ENCODE peak calls at places on chromosome 9, in ten cellular contexts. One of them, this sample, is unnamed.

GRCh38 chr9:138118601-138119071 is 241.1 kb downstream of the CACNA1B start:
- DNase-seq in cardiac muscle cell: no peak
- DNase-seq in T1000: no peak
- DNase-seq in left cardiac atrium: no peak
- DNase-seq in GM23338: no peak
- DNase-seq in GM18507: no peak
- DNase-seq in GM06990: no peak
- DNase-seq in activated naive CD4-positive, alpha-beta T cell: no peak
- DNase-seq in NCI-H510A treated with DMSO at 0.1 percent for 48 hours: no peak
- DNase-seq in NK-92 treated with Interleukin-12 subunit alpha and Interleukin-12 subunit beta, amount 100 ng/mL, for 24 hours: no peak
- DNase-seq in this sample: no peak

GRCh38 chr9:21685502-21685901 is 116.9 kb upstream of the MTAP start:
- DNase-seq in cardiac muscle cell: no peak
- DNase-seq in T1000: no peak
- DNase-seq in left cardiac atrium: no peak
- DNase-seq in GM23338: peak; percentile 14
- DNase-seq in GM18507: no peak
- DNase-seq in GM06990: no peak
- DNase-seq in activated naive CD4-positive, alpha-beta T cell: no peak
- DNase-seq in NCI-H510A treated with DMSO at 0.1 percent for 48 hours: no peak
- DNase-seq in NK-92 treated with Interleukin-12 subunit alpha and Interleukin-12 subunit beta, amount 100 ng/mL, for 24 hours: no peak
- DNase-seq in this sample: no peak

GRCh38 chr9:80595192-80595591 is 1023.4 kb downstream of the TLE4 start:
- DNase-seq in cardiac muscle cell: no peak
- DNase-seq in T1000: no peak
- DNase-seq in left cardiac atrium: no peak
- DNase-seq in GM23338: no peak
- DNase-seq in GM18507: no peak
- DNase-seq in GM06990: no peak
- DNase-seq in activated naive CD4-positive, alpha-beta T cell: no peak
- DNase-seq in NCI-H510A treated with DMSO at 0.1 percent for 48 hours: no peak
- DNase-seq in NK-92 treated with Interleukin-12 subunit alpha and Interleukin-12 subunit beta, amount 100 ng/mL, for 24 hours: no peak
- DNase-seq in this sample: no peak

GRCh38 chr9:101336091-101336490 is 48.7 kb downstream of the BAAT start:
- DNase-seq in cardiac muscle cell: no peak
- DNase-seq in T1000: no peak
- DNase-seq in left cardiac atrium: no peak
- DNase-seq in GM23338: no peak
- DNase-seq in GM18507: no peak
- DNase-seq in GM06990: no peak
- DNase-seq in activated naive CD4-positive, alpha-beta T cell: no peak
- DNase-seq in NCI-H510A treated with DMSO at 0.1 percent for 48 hours: no peak
- DNase-seq in NK-92 treated with Interleukin-12 subunit alpha and Interleukin-12 subunit beta, amount 100 ng/mL, for 24 hours: no peak
- DNase-seq in this sample: no peak

GRCh38 chr9:105405514-105406131 is 42.2 kb upstream of the FSD1L start:
- DNase-seq in cardiac muscle cell: no peak
- DNase-seq in T1000: no peak
- DNase-seq in left cardiac atrium: no peak
- DNase-seq in GM23338: no peak
- DNase-seq in GM18507: peak; percentile 29
- DNase-seq in GM06990: peak; percentile 29
- DNase-seq in activated naive CD4-positive, alpha-beta T cell: no peak
- DNase-seq in NCI-H510A treated with DMSO at 0.1 percent for 48 hours: peak; percentile 6
- DNase-seq in NK-92 treated with Interleukin-12 subunit alpha and Interleukin-12 subunit beta, amount 100 ng/mL, for 24 hours: peak; percentile 63
- DNase-seq in this sample: peak; percentile 86

GRCh38 chr9:124292696-124293593 is 35.2 kb downstream of the NEK6 start:
- DNase-seq in cardiac muscle cell: no peak
- DNase-seq in T1000: no peak
- DNase-seq in left cardiac atrium: no peak
- DNase-seq in GM23338: no peak
- DNase-seq in GM18507: no peak
- DNase-seq in GM06990: no peak
- DNase-seq in activated naive CD4-positive, alpha-beta T cell: no peak
- DNase-seq in NCI-H510A treated with DMSO at 0.1 percent for 48 hours: no peak
- DNase-seq in NK-92 treated with Interleukin-12 subunit alpha and Interleukin-12 subunit beta, amount 100 ng/mL, for 24 hours: no peak
- DNase-seq in this sample: no peak

GRCh38 chr9:6584881-6585597 is 60.5 kb downstream of the GLDC start:
- DNase-seq in cardiac muscle cell: peak; percentile 26
- DNase-seq in T1000: no peak
- DNase-seq in left cardiac atrium: no peak
- DNase-seq in GM23338: peak; percentile 46
- DNase-seq in GM18507: no peak
- DNase-seq in GM06990: peak; percentile 41
- DNase-seq in activated naive CD4-positive, alpha-beta T cell: no peak
- DNase-seq in NCI-H510A treated with DMSO at 0.1 percent for 48 hours: peak; percentile 2
- DNase-seq in NK-92 treated with Interleukin-12 subunit alpha and Interleukin-12 subunit beta, amount 100 ng/mL, for 24 hours: no peak
- DNase-seq in this sample: no peak

GRCh38 chr9:6152824-6153223 is 62.8 kb upstream of the IL33 start:
- DNase-seq in cardiac muscle cell: no peak
- DNase-seq in T1000: no peak
- DNase-seq in left cardiac atrium: no peak
- DNase-seq in GM23338: no peak
- DNase-seq in GM18507: no peak
- DNase-seq in GM06990: no peak
- DNase-seq in activated naive CD4-positive, alpha-beta T cell: no peak
- DNase-seq in NCI-H510A treated with DMSO at 0.1 percent for 48 hours: no peak
- DNase-seq in NK-92 treated with Interleukin-12 subunit alpha and Interleukin-12 subunit beta, amount 100 ng/mL, for 24 hours: no peak
- DNase-seq in this sample: no peak

GRCh38 chr9:107024193-107024592 is 161.2 kb downstream of the ZNF462 start:
- DNase-seq in cardiac muscle cell: no peak
- DNase-seq in T1000: no peak
- DNase-seq in left cardiac atrium: no peak
- DNase-seq in GM23338: no peak
- DNase-seq in GM18507: no peak
- DNase-seq in GM06990: no peak
- DNase-seq in activated naive CD4-positive, alpha-beta T cell: no peak
- DNase-seq in NCI-H510A treated with DMSO at 0.1 percent for 48 hours: no peak
- DNase-seq in NK-92 treated with Interleukin-12 subunit alpha and Interleukin-12 subunit beta, amount 100 ng/mL, for 24 hours: no peak
- DNase-seq in this sample: no peak

GRCh38 chr9:104091708-104092107 is 2.4 kb upstream of the SMC2 start:
- DNase-seq in cardiac muscle cell: peak; percentile 47
- DNase-seq in T1000: no peak
- DNase-seq in left cardiac atrium: no peak
- DNase-seq in GM23338: peak; percentile 2
- DNase-seq in GM18507: no peak
- DNase-seq in GM06990: peak; percentile 20
- DNase-seq in activated naive CD4-positive, alpha-beta T cell: no peak
- DNase-seq in NCI-H510A treated with DMSO at 0.1 percent for 48 hours: peak; percentile 91
- DNase-seq in NK-92 treated with Interleukin-12 subunit alpha and Interleukin-12 subunit beta, amount 100 ng/mL, for 24 hours: no peak
- DNase-seq in this sample: no peak

GRCh38 chr9:89992326-89993208 is 387.8 kb downstream of the GADD45G start:
- DNase-seq in cardiac muscle cell: no peak
- DNase-seq in T1000: no peak
- DNase-seq in left cardiac atrium: no peak
- DNase-seq in GM23338: no peak
- DNase-seq in GM18507: no peak
- DNase-seq in GM06990: no peak
- DNase-seq in activated naive CD4-positive, alpha-beta T cell: no peak
- DNase-seq in NCI-H510A treated with DMSO at 0.1 percent for 48 hours: peak; percentile 58
- DNase-seq in NK-92 treated with Interleukin-12 subunit alpha and Interleukin-12 subunit beta, amount 100 ng/mL, for 24 hours: no peak
- DNase-seq in this sample: no peak

This sample was measured in CD4-positive, alpha-beta memory T cell.